ENCODE peak calls at places on chromosome 18, in seven cellular contexts. W is GM06990, K is GM13977, L is H9, S is NCI-H510A, T is DND-41, P is NCI-H1105 treated with DMSO at 0.1 percent for 48 hours. M is an unnamed sample.

GRCh38 chr18:7259482-7259881 is 28.6 kb downstream of the LRRC30 start:
- DNase-seq in W (no peak), K (no peak), L (no peak), S (peak), T (no peak), P (peak), M (no peak)

GRCh38 chr18:22385718-22386117 is 32.0 kb downstream of the CTAGE1 start:
- DNase-seq in W (no peak), K (no peak), L (no peak), S (no peak), T (no peak), P (no peak), M (no peak)

GRCh38 chr18:6120820-6121279 is 225.5 kb upstream of the TMEM200C start:
- DNase-seq in W (no peak), K (no peak), L (no peak), S (no peak), T (no peak), P (no peak), M (no peak)

GRCh38 chr18:63887424-63887823 is at the start of gene SERPINB2:
- DNase-seq in W (peak), K (peak), L (no peak), S (no peak), T (no peak), P (no peak), M (peak)

GRCh38 chr18:2970762-2971659 is 41.9 kb downstream of the LPIN2 start:
- DNase-seq in W (peak), K (no peak), L (no peak), S (no peak), T (peak), P (no peak), M (peak)

GRCh38 chr18:62442391-62442790 is 80.4 kb upstream of the ZCCHC2 start:
- DNase-seq in W (no peak), K (no peak), L (no peak), S (no peak), T (no peak), P (no peak), M (no peak)

GRCh38 chr18:7221424-7222155 is 9.3 kb upstream of the LRRC30 start:
- DNase-seq in W (no peak), K (no peak), L (peak), S (peak), T (peak), P (peak), M (peak)

GRCh38 chr18:4360221-4360715 is 94.8 kb downstream of the DLGAP1 start:
- DNase-seq in W (no peak), K (no peak), L (no peak), S (no peak), T (no peak), P (no peak), M (no peak)

GRCh38 chr18:59846814-59847490 is 52.8 kb upstream of the PMAIP1 start:
- DNase-seq in W (peak), K (peak), L (peak), S (no peak), T (no peak), P (no peak), M (no peak)